ENCODE peak calls at places on chromosomes 3 and 15, in nine cellular contexts. T is neuronal stem cell; F is head of caudate nucleus; R is T-helper 1 cell; N is stimulated activated CD4-positive, alpha-beta T cell treated with anti-CD3 and anti-CD28 coated beads, Interleukin-12 subunit alpha, Interleukin-12 subunit beta, amount 100 ng/mL, for 4 hours; Z is CD8-positive, alpha-beta T cell; U is hippocampal formation; X is Calu3; B is EH. G is an unnamed sample.

GRCh38 chr3:53234130-53234840 is 21.5 kb downstream of the TKT start:
- DNase-seq in T (no peak), F (no peak), R (no peak), N (no peak), Z (no peak), U (no peak), X (no peak), B (no peak), G (no peak)

GRCh38 chr15:61828860-61829513 is 231.3 kb downstream of the VPS13C start:
- DNase-seq in T (no peak), F (no peak), R (no peak), N (no peak), Z (no peak), U (no peak), X (no peak), B (no peak), G (no peak)

GRCh38 chr3:129560269-129560787 is 17.4 kb downstream of the H1-8 start:
- DNase-seq in T (no peak), F (no peak), R (no peak), N (no peak), Z (no peak), U (no peak), X (no peak), B (peak; percentile 93), G (no peak)

GRCh38 chr3:69266585-69266984 is 119.3 kb downstream of the FRMD4B start:
- DNase-seq in T (no peak), F (no peak), R (no peak), N (no peak), Z (no peak), U (no peak), X (no peak), B (no peak), G (no peak)

GRCh38 chr15:55742927-55743614 is at the start of gene PRTG:
- DNase-seq in T (peak; percentile 98), F (peak; percentile 38), R (no peak), N (no peak), Z (no peak), U (no peak), X (peak; percentile 86), B (peak; percentile 70), G (peak; percentile 14)

GRCh38 chr15:91127236-91127914 is 27.3 kb downstream of the SV2B start:
- DNase-seq in T (no peak), F (no peak), R (no peak), N (no peak), Z (no peak), U (no peak), X (no peak), B (no peak), G (no peak)

GRCh38 chr3:187920871-187921270 is 175.6 kb upstream of the BCL6 start:
- DNase-seq in T (no peak), F (no peak), R (no peak), N (no peak), Z (no peak), U (no peak), X (no peak), B (no peak), G (no peak)

GRCh38 chr15:47678047-47678446 is 39.3 kb upstream of the SEMA6D start:
- DNase-seq in T (no peak), F (no peak), R (no peak), N (no peak), Z (no peak), U (no peak), X (no peak), B (no peak), G (no peak)

G was measured in hypothalamus.